ENCODE peak calls at places on chromosomes 6 and 20, in six cellular contexts. One of them, this sample, is unnamed.

GRCh38 chr6:149138699-149139294 is 178.7 kb upstream of the TAB2 start:
- DNase-seq in lower leg skin: no peak
- DNase-seq in H7: peak; percentile 10
- DNase-seq in amygdala: no peak
- DNase-seq in activated CD4-positive, alpha-beta T cell treated with anti-CD3 and anti-CD28 coated beads for 24 hours: no peak
- DNase-seq in breast epithelium: no peak
- DNase-seq in this sample: no peak

GRCh38 chr6:93678841-93679454 is 259.6 kb upstream of the EPHA7 start:
- DNase-seq in lower leg skin: no peak
- DNase-seq in H7: no peak
- DNase-seq in amygdala: no peak
- DNase-seq in activated CD4-positive, alpha-beta T cell treated with anti-CD3 and anti-CD28 coated beads for 24 hours: no peak
- DNase-seq in breast epithelium: no peak
- DNase-seq in this sample: no peak

GRCh38 chr6:145428656-145429173 is 306.6 kb downstream of the EPM2A start:
- DNase-seq in lower leg skin: no peak
- DNase-seq in H7: no peak
- DNase-seq in amygdala: no peak
- DNase-seq in activated CD4-positive, alpha-beta T cell treated with anti-CD3 and anti-CD28 coated beads for 24 hours: no peak
- DNase-seq in breast epithelium: no peak
- DNase-seq in this sample: no peak

GRCh38 chr6:43282636-43283513 is 15.2 kb upstream of the SLC22A7 start:
- DNase-seq in lower leg skin: no peak
- DNase-seq in H7: no peak
- DNase-seq in amygdala: no peak
- DNase-seq in activated CD4-positive, alpha-beta T cell treated with anti-CD3 and anti-CD28 coated beads for 24 hours: no peak
- DNase-seq in breast epithelium: no peak
- DNase-seq in this sample: no peak

GRCh38 chr6:165701564-165702354 is 38.7 kb upstream of the PDE10A start:
- DNase-seq in lower leg skin: no peak
- DNase-seq in H7: no peak
- DNase-seq in amygdala: no peak
- DNase-seq in activated CD4-positive, alpha-beta T cell treated with anti-CD3 and anti-CD28 coated beads for 24 hours: no peak
- DNase-seq in breast epithelium: no peak
- DNase-seq in this sample: no peak

GRCh38 chr20:40488401-40488800 is 200.6 kb downstream of the MAFB start:
- DNase-seq in lower leg skin: no peak
- DNase-seq in H7: no peak
- DNase-seq in amygdala: no peak
- DNase-seq in activated CD4-positive, alpha-beta T cell treated with anti-CD3 and anti-CD28 coated beads for 24 hours: no peak
- DNase-seq in breast epithelium: no peak
- DNase-seq in this sample: no peak

GRCh38 chr6:140566706-140567330 is 1192.4 kb upstream of the CITED2 start:
- DNase-seq in lower leg skin: no peak
- DNase-seq in H7: no peak
- DNase-seq in amygdala: no peak
- DNase-seq in activated CD4-positive, alpha-beta T cell treated with anti-CD3 and anti-CD28 coated beads for 24 hours: no peak
- DNase-seq in breast epithelium: no peak
- DNase-seq in this sample: no peak

GRCh38 chr6:112701201-112701600 is 354.1 kb downstream of the RFPL4B start:
- DNase-seq in lower leg skin: no peak
- DNase-seq in H7: no peak
- DNase-seq in amygdala: no peak
- DNase-seq in activated CD4-positive, alpha-beta T cell treated with anti-CD3 and anti-CD28 coated beads for 24 hours: no peak
- DNase-seq in breast epithelium: no peak
- DNase-seq in this sample: no peak

GRCh38 chr20:37781626-37782025 is 87.8 kb downstream of the CTNNBL1 start:
- DNase-seq in lower leg skin: no peak
- DNase-seq in H7: peak; percentile 7
- DNase-seq in amygdala: no peak
- DNase-seq in activated CD4-positive, alpha-beta T cell treated with anti-CD3 and anti-CD28 coated beads for 24 hours: no peak
- DNase-seq in breast epithelium: no peak
- DNase-seq in this sample: no peak

GRCh38 chr6:105573138-105573537 is 170.3 kb upstream of the PREP start:
- DNase-seq in lower leg skin: no peak
- DNase-seq in H7: no peak
- DNase-seq in amygdala: no peak
- DNase-seq in activated CD4-positive, alpha-beta T cell treated with anti-CD3 and anti-CD28 coated beads for 24 hours: no peak
- DNase-seq in breast epithelium: no peak
- DNase-seq in this sample: no peak

GRCh38 chr6:121435444-121436069 is at the start of gene GJA1:
- DNase-seq in lower leg skin: peak; percentile 76
- DNase-seq in H7: peak; percentile 85
- DNase-seq in amygdala: no peak
- DNase-seq in activated CD4-positive, alpha-beta T cell treated with anti-CD3 and anti-CD28 coated beads for 24 hours: no peak
- DNase-seq in breast epithelium: peak; percentile 60
- DNase-seq in this sample: no peak

GRCh38 chr6:7461416-7461815 is 71.8 kb downstream of the RIOK1 start:
- DNase-seq in lower leg skin: no peak
- DNase-seq in H7: no peak
- DNase-seq in amygdala: no peak
- DNase-seq in activated CD4-positive, alpha-beta T cell treated with anti-CD3 and anti-CD28 coated beads for 24 hours: no peak
- DNase-seq in breast epithelium: no peak
- DNase-seq in this sample: no peak

GRCh38 chr6:160101262-160102205 is 20.1 kb upstream of the SLC22A1 start:
- DNase-seq in lower leg skin: no peak
- DNase-seq in H7: no peak
- DNase-seq in amygdala: no peak
- DNase-seq in activated CD4-positive, alpha-beta T cell treated with anti-CD3 and anti-CD28 coated beads for 24 hours: no peak
- DNase-seq in breast epithelium: no peak
- DNase-seq in this sample: no peak

GRCh38 chr6:43616728-43617472 is 12.2 kb downstream of the GTPBP2 start:
- DNase-seq in lower leg skin: no peak
- DNase-seq in H7: no peak
- DNase-seq in amygdala: no peak
- DNase-seq in activated CD4-positive, alpha-beta T cell treated with anti-CD3 and anti-CD28 coated beads for 24 hours: no peak
- DNase-seq in breast epithelium: peak; percentile 10
- DNase-seq in this sample: no peak

GRCh38 chr6:102746941-102747340 is 1353.4 kb downstream of the GRIK2 start:
- DNase-seq in lower leg skin: no peak
- DNase-seq in H7: no peak
- DNase-seq in amygdala: no peak
- DNase-seq in activated CD4-positive, alpha-beta T cell treated with anti-CD3 and anti-CD28 coated beads for 24 hours: no peak
- DNase-seq in breast epithelium: no peak
- DNase-seq in this sample: no peak

GRCh38 chr20:9301129-9302072 is 213.0 kb upstream of the LAMP5 start:
- DNase-seq in lower leg skin: no peak
- DNase-seq in H7: no peak
- DNase-seq in amygdala: no peak
- DNase-seq in activated CD4-positive, alpha-beta T cell treated with anti-CD3 and anti-CD28 coated beads for 24 hours: no peak
- DNase-seq in breast epithelium: peak; percentile 23
- DNase-seq in this sample: no peak

GRCh38 chr20:62804632-62805364 is at the start of gene OGFR:
- DNase-seq in lower leg skin: no peak
- DNase-seq in H7: peak; percentile 97
- DNase-seq in amygdala: no peak
- DNase-seq in activated CD4-positive, alpha-beta T cell treated with anti-CD3 and anti-CD28 coated beads for 24 hours: peak; percentile 46
- DNase-seq in breast epithelium: no peak
- DNase-seq in this sample: peak; percentile 78

GRCh38 chr20:9500121-9500911 is 14.1 kb upstream of the LAMP5 start:
- DNase-seq in lower leg skin: no peak
- DNase-seq in H7: no peak
- DNase-seq in amygdala: no peak
- DNase-seq in activated CD4-positive, alpha-beta T cell treated with anti-CD3 and anti-CD28 coated beads for 24 hours: no peak
- DNase-seq in breast epithelium: no peak
- DNase-seq in this sample: no peak

GRCh38 chr6:84967389-84967788 is 203.0 kb upstream of the TBX18 start:
- DNase-seq in lower leg skin: no peak
- DNase-seq in H7: peak; percentile 19
- DNase-seq in amygdala: no peak
- DNase-seq in activated CD4-positive, alpha-beta T cell treated with anti-CD3 and anti-CD28 coated beads for 24 hours: no peak
- DNase-seq in breast epithelium: no peak
- DNase-seq in this sample: no peak

GRCh38 chr6:75268121-75268987 is 16.2 kb downstream of the TMEM30A start:
- DNase-seq in lower leg skin: no peak
- DNase-seq in H7: peak; percentile 28
- DNase-seq in amygdala: no peak
- DNase-seq in activated CD4-positive, alpha-beta T cell treated with anti-CD3 and anti-CD28 coated beads for 24 hours: no peak
- DNase-seq in breast epithelium: no peak
- DNase-seq in this sample: no peak

GRCh38 chr20:35991142-35991771 is 22.9 kb downstream of the CNBD2 start:
- DNase-seq in lower leg skin: no peak
- DNase-seq in H7: no peak
- DNase-seq in amygdala: no peak
- DNase-seq in activated CD4-positive, alpha-beta T cell treated with anti-CD3 and anti-CD28 coated beads for 24 hours: no peak
- DNase-seq in breast epithelium: no peak
- DNase-seq in this sample: no peak

GRCh38 chr20:1624811-1625690 is 5.2 kb upstream of the SIRPB1 start:
- DNase-seq in lower leg skin: no peak
- DNase-seq in H7: no peak
- DNase-seq in amygdala: no peak
- DNase-seq in activated CD4-positive, alpha-beta T cell treated with anti-CD3 and anti-CD28 coated beads for 24 hours: no peak
- DNase-seq in breast epithelium: no peak
- DNase-seq in this sample: no peak

GRCh38 chr6:30322527-30323501 is 3.9 kb upstream of the TRIM39 start:
- DNase-seq in lower leg skin: no peak
- DNase-seq in H7: no peak
- DNase-seq in amygdala: no peak
- DNase-seq in activated CD4-positive, alpha-beta T cell treated with anti-CD3 and anti-CD28 coated beads for 24 hours: no peak
- DNase-seq in breast epithelium: no peak
- DNase-seq in this sample: no peak

GRCh38 chr6:35496036-35496850 is 636 bp downstream of the TEAD3 start:
- DNase-seq in lower leg skin: no peak
- DNase-seq in H7: peak; percentile 82
- DNase-seq in amygdala: no peak
- DNase-seq in activated CD4-positive, alpha-beta T cell treated with anti-CD3 and anti-CD28 coated beads for 24 hours: no peak
- DNase-seq in breast epithelium: peak; percentile 61
- DNase-seq in this sample: no peak

This sample was measured in GM18507.